ENCODE peak calls at places on chromosome 2, in seven cellular contexts. V is T-cell; C is posterior vena cava; T is skeletal muscle cell; J is Calu3; Z is neural crest cell; I is activated CD4-positive, alpha-beta T cell treated with anti-CD3 and anti-CD28 coated beads, Interleukin-2, amount 50 U/mL, for 1 hour. S is an unnamed sample.

GRCh38 chr2:218529990-218530389 is 38.2 kb downstream of the USP37 start:
- DNase-seq in V (no peak), C (no peak), T (no peak), J (no peak), Z (no peak), I (no peak), S (no peak)

GRCh38 chr2:64792995-64793639 is 139.4 kb upstream of the SERTAD2 start:
- DNase-seq in V (no peak), C (no peak), T (no peak), J (no peak), Z (no peak), I (no peak), S (no peak)

GRCh38 chr2:11669454-11670291 is at the start of gene NTSR2:
- DNase-seq in V (no peak), C (peak), T (peak), J (no peak), Z (peak), I (no peak), S (peak)

GRCh38 chr2:29262681-29263260 is 147.6 kb downstream of the CLIP4 start:
- DNase-seq in V (no peak), C (no peak), T (no peak), J (no peak), Z (no peak), I (no peak), S (peak)

GRCh38 chr2:80689106-80689505 is 384.6 kb upstream of the LRRTM1 start:
- DNase-seq in V (no peak), C (no peak), T (no peak), J (no peak), Z (no peak), I (no peak), S (no peak)

GRCh38 chr2:111701266-111701665 is 182.7 kb downstream of the ANAPC1 start:
- DNase-seq in V (no peak), C (no peak), T (no peak), J (peak), Z (no peak), I (no peak), S (no peak)

GRCh38 chr2:231708773-231709635 is 679 bp downstream of the PTMA start:
- DNase-seq in V (peak), C (peak), T (no peak), J (peak), Z (no peak), I (peak), S (peak)

GRCh38 chr2:5479265-5479928 is 212.8 kb upstream of the SOX11 start:
- DNase-seq in V (no peak), C (no peak), T (no peak), J (no peak), Z (no peak), I (no peak), S (no peak)

GRCh38 chr2:10514287-10514686 is 66.2 kb upstream of the ODC1 start:
- DNase-seq in V (no peak), C (no peak), T (no peak), J (no peak), Z (no peak), I (no peak), S (no peak)

GRCh38 chr2:238669581-238670340 is 178.1 kb upstream of the TWIST2 start:
- DNase-seq in V (no peak), C (no peak), T (no peak), J (no peak), Z (no peak), I (no peak), S (no peak)

GRCh38 chr2:112876971-112877361 is 34.0 kb upstream of the IL37 start:
- DNase-seq in V (no peak), C (no peak), T (no peak), J (no peak), Z (no peak), I (no peak), S (no peak)

GRCh38 chr2:229137623-229138022 is 133.5 kb downstream of the PID1 start:
- DNase-seq in V (no peak), C (no peak), T (no peak), J (no peak), Z (no peak), I (no peak), S (no peak)

GRCh38 chr2:222813177-222813843 is 47.5 kb upstream of the ACSL3 start:
- DNase-seq in V (no peak), C (no peak), T (no peak), J (no peak), Z (no peak), I (no peak), S (no peak)

GRCh38 chr2:124283090-124283489 is 258.0 kb downstream of the CNTNAP5 start:
- DNase-seq in V (no peak), C (no peak), T (peak), J (no peak), Z (no peak), I (no peak), S (peak)

GRCh38 chr2:167336213-167336612 is 447.9 kb downstream of the XIRP2 start:
- DNase-seq in V (no peak), C (no peak), T (no peak), J (no peak), Z (no peak), I (no peak), S (no peak)

GRCh38 chr2:11385847-11386246 is 41.4 kb upstream of the ROCK2 start:
- DNase-seq in V (no peak), C (no peak), T (no peak), J (no peak), Z (no peak), I (no peak), S (no peak)

GRCh38 chr2:100520224-100520623 is 42.6 kb upstream of the PDCL3 start:
- DNase-seq in V (no peak), C (no peak), T (no peak), J (peak), Z (no peak), I (no peak), S (no peak)

S was measured in myocyte.